ENCODE peak calls at places on chromosomes 13 and 19, in four cellular contexts. One of them, this sample, is unnamed.

GRCh38 chr19:40889366-40889765 is 7.3 kb upstream of the CYP2A7 start:
- DNase-seq in A549: no peak
- DNase-seq in NCI-H2171: no peak
- DNase-seq in stimulated activated CD4-positive, alpha-beta T cell treated with anti-CD3 and anti-CD28 coated beads, TNF-alpha, amount 100 ng/mL, for 48 hours: no peak
- DNase-seq in this sample: no peak

GRCh38 chr13:100269837-100270236 is 180.9 kb downstream of the PCCA start:
- DNase-seq in A549: no peak
- DNase-seq in NCI-H2171: no peak
- DNase-seq in stimulated activated CD4-positive, alpha-beta T cell treated with anti-CD3 and anti-CD28 coated beads, TNF-alpha, amount 100 ng/mL, for 48 hours: no peak
- DNase-seq in this sample: no peak

GRCh38 chr13:99015606-99016520 is 38.0 kb upstream of the DOCK9 start:
- DNase-seq in stimulated activated CD4-positive, alpha-beta T cell treated with anti-CD3 and anti-CD28 coated beads, TNF-alpha, amount 100 ng/mL, for 48 hours: no peak
- DNase-seq in NCI-H2171: no peak
- DNase-seq in A549: no peak
- DNase-seq in this sample: no peak

GRCh38 chr13:76890036-76890435 is 3.8 kb upstream of the KCTD12 start:
- DNase-seq in A549: no peak
- DNase-seq in NCI-H2171: no peak
- DNase-seq in stimulated activated CD4-positive, alpha-beta T cell treated with anti-CD3 and anti-CD28 coated beads, TNF-alpha, amount 100 ng/mL, for 48 hours: no peak
- DNase-seq in this sample: no peak

GRCh38 chr13:34507630-34508029 is 434.4 kb upstream of the NBEA start:
- DNase-seq in NCI-H2171: no peak
- DNase-seq in stimulated activated CD4-positive, alpha-beta T cell treated with anti-CD3 and anti-CD28 coated beads, TNF-alpha, amount 100 ng/mL, for 48 hours: no peak
- DNase-seq in A549: no peak
- DNase-seq in this sample: no peak

GRCh38 chr19:49335071-49335783 is at the start of gene CD37:
- DNase-seq in A549: no peak
- DNase-seq in stimulated activated CD4-positive, alpha-beta T cell treated with anti-CD3 and anti-CD28 coated beads, TNF-alpha, amount 100 ng/mL, for 48 hours: no peak
- DNase-seq in NCI-H2171: no peak
- DNase-seq in this sample: no peak

GRCh38 chr19:47019431-47020041 is at the start of gene NPAS1:
- DNase-seq in A549: no peak
- DNase-seq in NCI-H2171: no peak
- DNase-seq in stimulated activated CD4-positive, alpha-beta T cell treated with anti-CD3 and anti-CD28 coated beads, TNF-alpha, amount 100 ng/mL, for 48 hours: no peak
- DNase-seq in this sample: no peak

GRCh38 chr13:43298799-43299198 is 275.4 kb downstream of the DNAJC15 start:
- DNase-seq in A549: no peak
- DNase-seq in NCI-H2171: peak
- DNase-seq in stimulated activated CD4-positive, alpha-beta T cell treated with anti-CD3 and anti-CD28 coated beads, TNF-alpha, amount 100 ng/mL, for 48 hours: no peak
- DNase-seq in this sample: no peak

GRCh38 chr13:106521101-106521799 is 14.2 kb downstream of the EFNB2 start:
- DNase-seq in NCI-H2171: no peak
- DNase-seq in stimulated activated CD4-positive, alpha-beta T cell treated with anti-CD3 and anti-CD28 coated beads, TNF-alpha, amount 100 ng/mL, for 48 hours: no peak
- DNase-seq in A549: no peak
- DNase-seq in this sample: no peak

GRCh38 chr13:112450567-112451240 is 74.5 kb downstream of the SPACA7 start:
- DNase-seq in A549: no peak
- DNase-seq in NCI-H2171: no peak
- DNase-seq in stimulated activated CD4-positive, alpha-beta T cell treated with anti-CD3 and anti-CD28 coated beads, TNF-alpha, amount 100 ng/mL, for 48 hours: no peak
- DNase-seq in this sample: no peak

GRCh38 chr19:33316521-33317284 is 14.4 kb upstream of the CEBPA start:
- DNase-seq in NCI-H2171: no peak
- DNase-seq in A549: peak
- DNase-seq in stimulated activated CD4-positive, alpha-beta T cell treated with anti-CD3 and anti-CD28 coated beads, TNF-alpha, amount 100 ng/mL, for 48 hours: no peak
- DNase-seq in this sample: no peak

GRCh38 chr19:18373892-18374629 is 11.9 kb upstream of the GDF15 start:
- DNase-seq in stimulated activated CD4-positive, alpha-beta T cell treated with anti-CD3 and anti-CD28 coated beads, TNF-alpha, amount 100 ng/mL, for 48 hours: peak
- DNase-seq in NCI-H2171: peak
- DNase-seq in A549: peak
- DNase-seq in this sample: peak

This sample was measured in iPS DF 6.9.